ENCODE peak calls at places on chromosomes 13 and 19, in six cellular contexts. W is GM23338, T is osteoblast, H is psoas muscle, K is Peyer's patch, Z is colonic mucosa. J is an unnamed sample.
A peak's percentile ranks its signal among the peaks of the same experiment; 100 is the strongest.

GRCh38 chr19:1427221-1427620 is 11.0 kb upstream of the RPS15 start:
- DNase-seq in T (no peak), K (no peak), H (no peak), Z (no peak), W (no peak), J (no peak)

GRCh38 chr19:5775668-5776309 is 8.8 kb downstream of the PRR22 start:
- DNase-seq in W (no peak), Z (no peak), H (no peak), K (no peak), T (peak; percentile 18), J (no peak)

GRCh38 chr19:4375164-4375619 is 25.2 kb downstream of the SH3GL1 start:
- DNase-seq in W (peak; percentile 85), K (no peak), T (peak; percentile 6), H (peak; percentile 71), Z (peak; percentile 80), J (peak; percentile 74)

GRCh38 chr13:28339419-28339818 is 155.5 kb downstream of the FLT1 start:
- DNase-seq in K (no peak), H (no peak), Z (no peak), W (no peak), T (no peak), J (no peak)

GRCh38 chr19:2039082-2039958 is 11.7 kb downstream of the MKNK2 start:
- DNase-seq in K (no peak), T (peak; percentile 64), H (peak; percentile 78), Z (no peak), W (no peak), J (peak; percentile 14)

GRCh38 chr13:36998624-36999041 is 507 bp downstream of the ALG5 start:
- DNase-seq in K (peak; percentile 16), W (peak; percentile 47), Z (peak; percentile 35), T (peak; percentile 34), H (peak; percentile 57), J (peak; percentile 25)

GRCh38 chr19:42249769-42250168 is 5.2 kb downstream of the ERF start:
- DNase-seq in H (no peak), T (peak; percentile 82), Z (no peak), W (no peak), K (no peak), J (no peak)

GRCh38 chr19:58544591-58545285 is 874 bp downstream of the TRIM28 start:
- DNase-seq in H (no peak), K (no peak), T (peak; percentile 99), W (peak; percentile 49), Z (peak; percentile 58), J (peak; percentile 60)

GRCh38 chr13:65854431-65854830 is 1375.7 kb downstream of the PCDH9 start:
- DNase-seq in W (no peak), K (no peak), T (no peak), H (no peak), Z (no peak), J (no peak)

DNA sequence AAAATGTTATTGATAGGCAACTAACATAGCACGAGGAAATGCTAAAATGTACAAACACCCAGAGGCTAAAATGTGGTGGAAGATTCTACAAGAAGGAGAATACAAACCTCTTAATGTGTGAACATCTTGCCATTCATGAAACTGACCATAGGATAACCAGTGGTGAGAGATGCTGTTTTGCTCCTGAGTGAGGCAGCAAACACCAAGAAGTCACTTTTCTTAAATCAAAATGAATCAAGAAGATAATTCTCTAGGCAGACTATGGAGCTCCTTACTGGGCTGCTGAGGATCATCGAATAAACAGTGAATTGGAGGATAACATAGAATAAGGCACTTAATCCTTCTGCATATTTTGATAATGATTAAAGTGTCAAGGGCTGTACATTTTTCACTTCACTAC is 375.4 kb upstream of the SLITRK6 start:
- DNase-seq in T (no peak), H (no peak), Z (no peak), K (no peak), W (peak; percentile 13), J (no peak)
- TF ChIP-seq CTCF in T (no peak), H (no peak), Z (no peak), K (no peak), W (peak; percentile 48), J (peak; percentile 28)

GRCh38 chr19:10432736-10433130 is 12.4 kb downstream of the PDE4A start:
- DNase-seq in K (no peak), T (peak; percentile 31), H (peak; percentile 81), W (peak; percentile 27), Z (no peak), J (no peak)
- H3K4me1 ChIP-seq in K (peaks cover 25% of the 10 kb centered on the region), T (peaks cover 12% of the 10 kb centered on the region), H (peaks cover 6% of the 10 kb centered on the region), W (peaks cover 7% of the 10 kb centered on the region), Z (no peaks in the 10 kb centered on the region), J (peaks cover 13% of the 10 kb centered on the region)

DNA sequence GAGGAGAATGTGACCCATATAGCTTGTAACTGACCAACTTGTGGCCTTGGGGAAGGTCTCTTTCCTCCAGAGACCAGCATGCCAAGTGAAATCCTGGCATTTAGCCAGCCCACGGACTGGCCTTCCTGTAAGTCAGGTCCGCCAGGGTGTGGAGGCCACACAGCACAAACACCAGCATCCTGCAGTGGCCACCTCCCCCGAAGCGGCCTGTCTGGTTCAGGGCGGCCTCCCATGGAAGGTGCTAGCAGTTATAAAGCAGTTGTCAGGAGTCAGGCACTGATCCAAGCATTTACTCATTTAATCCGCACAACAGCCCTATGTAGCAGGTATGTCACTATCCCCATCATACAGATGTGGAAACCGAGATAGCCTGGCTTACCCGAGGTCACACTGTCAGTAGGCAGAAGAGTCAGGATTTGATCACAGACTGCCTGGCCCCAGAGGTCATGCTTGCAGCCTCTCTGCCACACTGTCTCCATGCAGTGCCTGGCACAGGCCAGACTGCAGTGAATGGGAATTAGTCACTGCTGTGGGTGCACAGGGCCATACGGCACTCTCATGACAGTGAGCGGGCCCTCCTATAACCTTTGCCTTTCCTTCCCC is 36.7 kb downstream of the CAPN12 start:
- DNase-seq in H (no peak), W (no peak), Z (peak; percentile 58), K (no peak), T (peak; percentile 85), J (no peak)
- H3K36me3 ChIP-seq in H (peaks cover 5% of the 10 kb centered on the region), W (peaks cover 30% of the 10 kb centered on the region), Z (peaks cover 56% of the 10 kb centered on the region), K (no peaks in the 10 kb centered on the region), T (peaks cover 97% of the 10 kb centered on the region), J (peaks cover 52% of the 10 kb centered on the region)

GRCh38 chr13:32024750-32025149 is 6.8 kb upstream of the FRY start:
- DNase-seq in Z (no peak), K (no peak), T (no peak), W (peak; percentile 22), H (no peak), J (no peak)
- TF ChIP-seq CTCF in Z (no peak), K (no peak), T (no peak), W (peak; percentile 39), H (no peak), J (no peak)

J was measured in BE2C.